ENCODE peak calls at places on chromosomes 11 and 22, in four cellular contexts. One of them, this sample, is unnamed.

GRCh38 chr11:95717314-95717713 is 72.3 kb downstream of the FAM76B start:
- DNase-seq in K562: no peak
- DNase-seq in A549: no peak
- DNase-seq in HepG2: no peak
- DNase-seq in this sample: no peak

GRCh38 chr22:21444701-21445436 is 22.3 kb upstream of the TMEM191C start:
- DNase-seq in K562: no peak
- DNase-seq in A549: no peak
- DNase-seq in HepG2: no peak
- DNase-seq in this sample: no peak

GRCh38 chr11:116460156-116460965 is 312.4 kb downstream of the BUD13 start:
- DNase-seq in K562: no peak
- DNase-seq in A549: no peak
- DNase-seq in HepG2: no peak
- DNase-seq in this sample: no peak

GRCh38 chr11:41058138-41058537 is 401.3 kb downstream of the LRRC4C start:
- DNase-seq in K562: no peak
- DNase-seq in A549: no peak
- DNase-seq in HepG2: no peak
- DNase-seq in this sample: no peak

GRCh38 chr11:59206635-59207034 is 6.1 kb downstream of the MPEG1 start:
- DNase-seq in K562: peak
- DNase-seq in A549: peak
- DNase-seq in HepG2: peak
- DNase-seq in this sample: no peak

GRCh38 chr11:72072348-72072747 is 8.0 kb downstream of the NUMA1 start:
- DNase-seq in K562: no peak
- DNase-seq in A549: no peak
- DNase-seq in HepG2: peak
- DNase-seq in this sample: no peak

GRCh38 chr22:37525073-37525745 is 6.0 kb upstream of the CARD10 start:
- DNase-seq in K562: no peak
- DNase-seq in A549: peak
- DNase-seq in HepG2: no peak
- DNase-seq in this sample: no peak

GRCh38 chr11:9660886-9661285 is 3.0 kb upstream of the SWAP70 start:
- DNase-seq in K562: no peak
- DNase-seq in A549: peak
- DNase-seq in HepG2: no peak
- DNase-seq in this sample: no peak

GRCh38 chr11:77083553-77084245 is 16.9 kb downstream of the CAPN5 start:
- DNase-seq in K562: no peak
- DNase-seq in A549: no peak
- DNase-seq in HepG2: no peak
- DNase-seq in this sample: no peak

GRCh38 chr11:61912991-61913698 is 4.2 kb downstream of the RAB3IL1 start:
- DNase-seq in K562: no peak
- DNase-seq in A549: no peak
- DNase-seq in HepG2: no peak
- DNase-seq in this sample: no peak

GRCh38 chr11:27423125-27423524 is 49.5 kb downstream of the LGR4 start:
- DNase-seq in K562: no peak
- DNase-seq in A549: no peak
- DNase-seq in HepG2: no peak
- DNase-seq in this sample: no peak

GRCh38 chr11:45264839-45265515 is 21.2 kb downstream of the SYT13 start:
- DNase-seq in K562: no peak
- DNase-seq in A549: peak
- DNase-seq in HepG2: peak
- DNase-seq in this sample: no peak

GRCh38 chr22:41885116-41885515 is 29.8 kb downstream of the SHISA8 start:
- DNase-seq in K562: no peak
- DNase-seq in A549: no peak
- DNase-seq in HepG2: no peak
- DNase-seq in this sample: no peak

GRCh38 chr11:10204021-10204420 is 90.0 kb downstream of the SBF2 start:
- DNase-seq in K562: no peak
- DNase-seq in A549: no peak
- DNase-seq in HepG2: no peak
- DNase-seq in this sample: no peak

GRCh38 chr11:126280595-126280994 is 2.3 kb upstream of the TIRAP start:
- DNase-seq in K562: no peak
- DNase-seq in A549: no peak
- DNase-seq in HepG2: no peak
- DNase-seq in this sample: no peak

GRCh38 chr11:124069429-124070401 is 28.6 kb upstream of the OR10G7 start:
- DNase-seq in K562: peak
- DNase-seq in A549: no peak
- DNase-seq in HepG2: peak
- DNase-seq in this sample: peak

GRCh38 chr22:27193215-27193614 is 535.8 kb downstream of the MIAT start:
- DNase-seq in K562: no peak
- DNase-seq in A549: no peak
- DNase-seq in HepG2: no peak
- DNase-seq in this sample: no peak

GRCh38 chr11:75279273-75279672 is 38.7 kb downstream of the TPBGL start:
- DNase-seq in K562: no peak
- DNase-seq in A549: no peak
- DNase-seq in HepG2: no peak
- DNase-seq in this sample: no peak

GRCh38 chr11:120209750-120210650 is 832 bp upstream of the OAF start:
- DNase-seq in K562: no peak
- DNase-seq in A549: no peak
- DNase-seq in HepG2: no peak
- DNase-seq in this sample: no peak

GRCh38 chr22:47166446-47167016 is 404.1 kb downstream of the TBC1D22A start:
- DNase-seq in K562: no peak
- DNase-seq in A549: no peak
- DNase-seq in HepG2: no peak
- DNase-seq in this sample: no peak

GRCh38 chr11:79582434-79582833 is 141.6 kb upstream of the TENM4 start:
- DNase-seq in K562: no peak
- DNase-seq in A549: no peak
- DNase-seq in HepG2: no peak
- DNase-seq in this sample: no peak

DNA sequence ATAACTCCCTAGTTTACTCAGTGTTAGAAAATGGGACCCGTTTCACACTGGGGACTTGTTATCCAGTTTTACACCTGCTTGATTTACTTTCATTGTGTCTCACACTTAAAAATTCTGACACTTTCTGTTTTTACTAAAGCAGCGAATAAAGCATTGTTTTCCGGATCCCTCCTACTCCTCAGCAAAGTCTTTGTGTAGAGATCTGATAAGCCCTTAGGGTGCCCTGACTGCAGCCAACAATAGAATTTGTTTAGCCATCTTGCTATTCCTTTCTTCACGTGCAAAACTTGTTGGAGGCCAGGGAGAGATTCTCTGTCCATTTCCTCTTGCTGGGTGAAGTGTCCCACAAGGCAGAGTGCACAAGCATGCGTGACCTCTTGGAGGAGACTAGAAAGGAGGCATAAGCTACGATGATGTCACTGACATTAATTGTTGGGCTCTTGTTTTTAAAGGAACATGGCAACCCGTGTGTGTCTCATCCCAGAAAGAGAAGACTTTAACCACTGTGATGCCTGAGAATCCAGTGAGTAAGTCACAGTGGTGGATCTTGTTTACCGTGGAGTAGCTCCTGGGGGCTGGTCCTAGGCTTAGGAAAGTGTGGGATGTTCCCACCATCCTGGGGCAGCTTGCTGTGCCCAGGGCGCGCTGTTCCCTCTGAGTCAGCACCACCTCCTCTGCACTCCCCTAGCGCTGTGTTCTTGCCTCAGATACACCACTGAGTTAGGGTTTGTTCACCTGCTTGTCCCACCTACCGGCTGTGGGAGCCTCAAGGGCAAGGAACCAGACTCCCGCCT is 27.7 kb downstream of the MICAL2 start:
- DNase-seq in K562: no peak
- DNase-seq in A549: no peak
- DNase-seq in HepG2: no peak
- DNase-seq in this sample: no peak
- TF ChIP-seq BHLHE40 in K562: no peak
- TF ChIP-seq BHLHE40 in A549: no peak
- TF ChIP-seq BHLHE40 in HepG2: no peak
- TF ChIP-seq BHLHE40 in this sample: no peak

GRCh38 chr11:33488971-33489370 is 211.7 kb downstream of the C11orf91 start:
- DNase-seq in K562: no peak
- DNase-seq in A549: no peak
- DNase-seq in HepG2: no peak
- DNase-seq in this sample: no peak
- TF ChIP-seq ESRRA in K562: no peak
- TF ChIP-seq ESRRA in A549: no peak
- TF ChIP-seq ESRRA in HepG2: no peak
- TF ChIP-seq ESRRA in this sample: no peak

GRCh38 chr11:16512842-16513241 is 156.5 kb upstream of the SOX6 start:
- DNase-seq in K562: no peak
- DNase-seq in A549: no peak
- DNase-seq in HepG2: no peak
- DNase-seq in this sample: no peak
- TF ChIP-seq BHLHE40 in K562: no peak
- TF ChIP-seq BHLHE40 in A549: no peak
- TF ChIP-seq BHLHE40 in HepG2: no peak
- TF ChIP-seq BHLHE40 in this sample: no peak

DNA sequence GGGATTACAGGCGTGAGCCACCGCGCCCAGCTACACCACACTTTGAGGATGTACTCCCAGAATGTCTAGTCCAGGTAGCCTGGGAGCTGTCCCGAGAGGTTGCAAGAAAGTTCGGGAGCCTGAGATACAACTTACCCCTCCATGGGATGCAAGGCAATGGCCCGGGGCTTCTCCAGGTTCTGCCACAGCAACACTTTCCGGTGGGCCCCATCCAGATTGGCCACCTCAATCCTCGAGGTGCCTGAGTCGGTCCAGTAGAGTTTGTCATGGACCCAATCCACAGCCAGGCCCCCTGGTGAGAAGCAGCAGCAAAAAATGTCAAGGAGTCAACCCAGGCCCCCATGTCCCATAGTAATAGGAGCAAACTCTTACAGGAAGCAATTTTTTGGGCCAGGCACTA is 25.5 kb downstream of the LRP4 start:
- DNase-seq in K562: no peak
- DNase-seq in A549: no peak
- DNase-seq in HepG2: no peak
- DNase-seq in this sample: no peak
- TF ChIP-seq ESRRA in K562: no peak
- TF ChIP-seq ESRRA in A549: no peak
- TF ChIP-seq ESRRA in HepG2: no peak
- TF ChIP-seq ESRRA in this sample: no peak

This sample was measured in GM12878.